ENCODE peak calls at places on chromosomes 7 and 10, in five cellular contexts. Y, D, S, K and B are unnamed samples.

GRCh38 chr7:5093948-5094347 is 48.3 kb downstream of the RBAK start:
- DNase-seq in Y (no peak), D (no peak), S (no peak), K (no peak), B (no peak)

GRCh38 chr7:101363734-101364374 is 1.2 kb downstream of the COL26A1 start:
- DNase-seq in Y (no peak), D (peak), S (no peak), K (peak), B (peak)

GRCh38 chr7:139696547-139696946 is 81.3 kb downstream of the HIPK2 start:
- DNase-seq in Y (no peak), D (no peak), S (no peak), K (no peak), B (no peak)

GRCh38 chr7:54719425-54719824 is 39.6 kb downstream of the SEC61G start:
- DNase-seq in Y (no peak), D (no peak), S (no peak), K (no peak), B (no peak)

GRCh38 chr7:102967798-102968197 is 55.0 kb downstream of the LRRC17 start:
- DNase-seq in Y (no peak), D (no peak), S (no peak), K (no peak), B (no peak)

GRCh38 chr7:12851142-12851541 is 163.7 kb downstream of the ARL4A start:
- DNase-seq in Y (no peak), D (no peak), S (no peak), K (no peak), B (no peak)

GRCh38 chr10:100743626-100744135 is 1.7 kb upstream of the PAX2 start:
- DNase-seq in Y (no peak), D (peak), S (no peak), K (peak), B (peak)

GRCh38 chr7:71148098-71148497 is 16.2 kb downstream of the GALNT17 start:
- DNase-seq in Y (no peak), D (no peak), S (no peak), K (no peak), B (no peak)

GRCh38 chr7:45259966-45260646 is 102.5 kb downstream of the RAMP3 start:
- DNase-seq in Y (no peak), D (peak), S (peak), K (peak), B (peak)

GRCh38 chr10:21807162-21807561 is 196.4 kb downstream of the DNAJC1 start:
- DNase-seq in Y (no peak), D (no peak), S (peak), K (no peak), B (no peak)

GRCh38 chr10:7152982-7153381 is 257.9 kb downstream of the SFMBT2 start:
- DNase-seq in Y (no peak), D (no peak), S (no peak), K (no peak), B (no peak)

GRCh38 chr10:391849-392704 is 256.8 kb downstream of the ZMYND11 start:
- DNase-seq in Y (no peak), D (no peak), S (no peak), K (no peak), B (no peak)

GRCh38 chr7:138564365-138564764 is 104.3 kb downstream of the TRIM24 start:
- DNase-seq in Y (no peak), D (no peak), S (no peak), K (no peak), B (no peak)

GRCh38 chr10:73779018-73779417 is 2.8 kb upstream of the CHCHD1 start:
- DNase-seq in Y (no peak), D (no peak), S (no peak), K (no peak), B (no peak)

GRCh38 chr7:96388620-96389383 is 66.9 kb upstream of the SLC25A13 start:
- DNase-seq in Y (no peak), D (no peak), S (no peak), K (no peak), B (no peak)

GRCh38 chr7:50307368-50308012 is 3.0 kb downstream of the IKZF1 start:
- DNase-seq in Y (no peak), D (peak), S (no peak), K (peak), B (peak)

GRCh38 chr7:35781200-35781701 is 19.6 kb upstream of the SEPTIN7 start:
- DNase-seq in Y (no peak), D (no peak), S (no peak), K (no peak), B (no peak)